ENCODE peak calls at places on chromosomes 16 and 17, in eight cellular contexts. I, B, W, K, N, V, U and Q are unnamed samples.

GRCh38 chr17:60169921-60170817 is 20.4 kb downstream of the CA4 start:
- DNase-seq in W (peak; percentile 86), I (peak; percentile 90), K (peak; percentile 97), V (no peak), U (no peak), N (no peak), B (peak; percentile 82), Q (no peak)

GRCh38 chr17:66426397-66427033 is 124.1 kb downstream of the PRKCA start:
- DNase-seq in I (peak; percentile 90), K (peak; percentile 29), W (peak; percentile 26), N (peak; percentile 20), V (peak; percentile 31), U (peak; percentile 75), B (no peak), Q (no peak)

GRCh38 chr17:29151567-29151966 is 28.6 kb downstream of the MYO18A start:
- DNase-seq in V (peak; percentile 70), I (no peak), W (no peak), N (no peak), U (peak; percentile 37), K (no peak), B (no peak), Q (no peak)

GRCh38 chr16:15038689-15039088 is 17.2 kb downstream of the NTAN1 start:
- DNase-seq in N (no peak), W (no peak), K (no peak), V (no peak), B (no peak), U (no peak), I (no peak), Q (no peak)

GRCh38 chr16:14606102-14606501 is 24.0 kb downstream of the PARN start:
- DNase-seq in B (no peak), U (no peak), I (no peak), N (no peak), K (no peak), W (no peak), V (no peak), Q (no peak)

GRCh38 chr17:77604301-77605031 is 354.0 kb upstream of the TNRC6C start:
- DNase-seq in I (no peak), V (no peak), N (no peak), K (no peak), U (no peak), B (no peak), W (no peak), Q (no peak)

GRCh38 chr16:11320170-11320569 is 25.1 kb upstream of the RMI2 start:
- DNase-seq in K (no peak), I (no peak), V (no peak), U (no peak), B (no peak), W (no peak), N (peak; percentile 69), Q (no peak)

GRCh38 chr17:6551356-6551755 is 5.0 kb downstream of the PITPNM3 start:
- DNase-seq in I (no peak), W (no peak), V (no peak), N (no peak), B (no peak), K (no peak), U (no peak), Q (no peak)

GRCh38 chr16:58940609-58941008 is 206.5 kb upstream of the GOT2 start:
- DNase-seq in I (no peak), W (no peak), V (no peak), B (no peak), U (no peak), K (no peak), N (no peak), Q (no peak)

GRCh38 chr17:81434079-81434478 is 38.8 kb downstream of the BAHCC1 start:
- DNase-seq in N (no peak), K (no peak), B (no peak), U (no peak), W (no peak), V (no peak), I (no peak), Q (no peak)

GRCh38 chr16:50747206-50747956 is 5.5 kb downstream of the CYLD start:
- DNase-seq in B (no peak), U (peak; percentile 12), W (no peak), V (peak; percentile 15), K (peak; percentile 52), I (peak; percentile 87), N (peak; percentile 66), Q (no peak)

GRCh38 chr16:89569506-89570341 is 5.8 kb upstream of the CPNE7 start:
- DNase-seq in U (no peak), W (no peak), V (no peak), N (no peak), B (no peak), I (no peak), K (no peak), Q (no peak)

GRCh38 chr16:85396879-85397871 is 215.9 kb upstream of the GSE1 start:
- DNase-seq in W (no peak), I (no peak), K (no peak), V (no peak), U (no peak), N (peak; percentile 97), B (peak; percentile 60), Q (no peak)

GRCh38 chr17:77840156-77840555 is 118.3 kb upstream of the TNRC6C start:
- DNase-seq in B (no peak), V (no peak), K (peak; percentile 17), U (no peak), W (peak; percentile 13), I (no peak), N (no peak), Q (no peak)

GRCh38 chr16:9099131-9099625 is 7.7 kb downstream of the HAPSTR1 start:
- DNase-seq in W (no peak), V (no peak), B (no peak), I (peak; percentile 31), K (no peak), N (no peak), U (no peak), Q (no peak)

GRCh38 chr17:46147167-46147749 is 46.0 kb downstream of the KANSL1 start:
- DNase-seq in V (no peak), U (no peak), I (no peak), N (no peak), K (no peak), B (no peak), W (no peak), Q (no peak)

GRCh38 chr16:6725634-6726331 is 606.9 kb upstream of the RBFOX1 start:
- DNase-seq in B (no peak), W (no peak), V (no peak), N (no peak), U (peak; percentile 15), I (no peak), K (no peak), Q (no peak)

GRCh38 chr16:46884513-46885293 is 541 bp downstream of the GPT2 start:
- DNase-seq in K (peak; percentile 36), V (no peak), U (peak; percentile 21), B (no peak), N (peak; percentile 10), W (peak; percentile 28), I (peak; percentile 34), Q (peak; percentile 15)

GRCh38 chr17:59561042-59561441 is 4.4 kb upstream of the DHX40 start:
- DNase-seq in W (no peak), B (no peak), U (peak; percentile 61), V (peak; percentile 65), K (peak; percentile 18), N (no peak), I (peak; percentile 51), Q (no peak)

GRCh38 chr16:49019826-49020401 is 261.7 kb downstream of the CBLN1 start:
- DNase-seq in N (peak; percentile 81), K (no peak), W (no peak), V (no peak), U (peak; percentile 11), I (no peak), B (no peak), Q (no peak)

GRCh38 chr17:66602659-66603363 is 232.1 kb upstream of the CACNG5 start:
- DNase-seq in N (no peak), W (no peak), B (no peak), V (no peak), U (no peak), I (no peak), K (no peak), Q (no peak)

GRCh38 chr17:56744721-56745120 is 89.0 kb downstream of the C17orf67 start:
- DNase-seq in W (no peak), U (no peak), V (no peak), B (no peak), K (no peak), I (no peak), N (peak; percentile 12), Q (no peak)

GRCh38 chr17:57645950-57646686 is 99.0 kb downstream of the CCDC182 start:
- DNase-seq in V (no peak), U (no peak), I (peak; percentile 11), N (no peak), B (no peak), K (no peak), W (no peak), Q (no peak)

GRCh38 chr16:66093217-66093616 is 273.3 kb upstream of the CDH5 start:
- DNase-seq in V (no peak), B (no peak), W (no peak), U (no peak), I (no peak), N (no peak), K (no peak), Q (no peak)

GRCh38 chr17:15892679-15893332 is 52.1 kb upstream of the ADORA2B start:
- DNase-seq in B (no peak), U (peak; percentile 72), V (no peak), K (no peak), I (no peak), N (no peak), W (no peak), Q (no peak)

GRCh38 chr17:29572691-29573557 is 4.4 kb downstream of the TP53I13 start:
- DNase-seq in I (peak; percentile 51), B (peak; percentile 89), K (peak; percentile 76), V (no peak), U (peak; percentile 66), W (peak; percentile 53), N (no peak), Q (peak; percentile 78)